ENCODE peak calls at places on chromosomes 5 and 9, in four cellular contexts. One of them, this sample, is unnamed.

GRCh38 chr5:113234546-113234945 is 200.2 kb downstream of the TSSK1B start:
- DNase-seq in neural progenitor cell: no peak
- DNase-seq in heart left ventricle: no peak
- DNase-seq in fibroblast of lung: no peak
- DNase-seq in this sample: no peak

GRCh38 chr5:135456238-135457099 is 4.3 kb upstream of the TIFAB start:
- DNase-seq in neural progenitor cell: no peak
- DNase-seq in heart left ventricle: no peak
- DNase-seq in fibroblast of lung: peak; percentile 35
- DNase-seq in this sample: peak; percentile 87

GRCh38 chr9:89277454-89277853 is 33.5 kb upstream of the CKS2 start:
- DNase-seq in neural progenitor cell: no peak
- DNase-seq in heart left ventricle: no peak
- DNase-seq in fibroblast of lung: peak; percentile 63
- DNase-seq in this sample: no peak

GRCh38 chr9:130058154-130058553 is 4.4 kb downstream of the GPR107 start:
- DNase-seq in neural progenitor cell: no peak
- DNase-seq in heart left ventricle: no peak
- DNase-seq in fibroblast of lung: no peak
- DNase-seq in this sample: no peak

GRCh38 chr9:6415266-6415665 is 2.3 kb downstream of the UHRF2 start:
- DNase-seq in neural progenitor cell: no peak
- DNase-seq in heart left ventricle: no peak
- DNase-seq in fibroblast of lung: no peak
- DNase-seq in this sample: no peak

GRCh38 chr9:10055886-10056395 is 556.9 kb downstream of the PTPRD start:
- DNase-seq in neural progenitor cell: no peak
- DNase-seq in heart left ventricle: no peak
- DNase-seq in fibroblast of lung: no peak
- DNase-seq in this sample: no peak

GRCh38 chr5:4700082-4700481 is 440.0 kb upstream of the ADAMTS16 start:
- DNase-seq in neural progenitor cell: peak; percentile 85
- DNase-seq in heart left ventricle: peak; percentile 63
- DNase-seq in fibroblast of lung: no peak
- DNase-seq in this sample: peak; percentile 50

GRCh38 chr5:6827815-6828214 is 114.6 kb downstream of the TENT4A start:
- DNase-seq in neural progenitor cell: no peak
- DNase-seq in heart left ventricle: no peak
- DNase-seq in fibroblast of lung: no peak
- DNase-seq in this sample: no peak

GRCh38 chr9:81534138-81534865 is 155.0 kb downstream of the TLE1 start:
- DNase-seq in neural progenitor cell: peak; percentile 17
- DNase-seq in heart left ventricle: no peak
- DNase-seq in fibroblast of lung: no peak
- DNase-seq in this sample: no peak

GRCh38 chr5:61866930-61867329 is 439.1 kb upstream of the KIF2A start:
- DNase-seq in neural progenitor cell: no peak
- DNase-seq in heart left ventricle: no peak
- DNase-seq in fibroblast of lung: peak; percentile 72
- DNase-seq in this sample: no peak

GRCh38 chr9:27625751-27626628 is 52.7 kb upstream of the C9orf72 start:
- DNase-seq in neural progenitor cell: no peak
- DNase-seq in heart left ventricle: no peak
- DNase-seq in fibroblast of lung: no peak
- DNase-seq in this sample: no peak

GRCh38 chr5:141692919-141693848 is 11.2 kb upstream of the ARAP3 start:
- DNase-seq in neural progenitor cell: peak; percentile 29
- DNase-seq in heart left ventricle: no peak
- DNase-seq in fibroblast of lung: peak; percentile 11
- DNase-seq in this sample: no peak

GRCh38 chr5:58891072-58891970 is 308.4 kb downstream of the RAB3C start:
- DNase-seq in neural progenitor cell: peak; percentile 75
- DNase-seq in heart left ventricle: peak; percentile 66
- DNase-seq in fibroblast of lung: peak; percentile 94
- DNase-seq in this sample: peak; percentile 91

GRCh38 chr9:34158362-34158869 is 20.4 kb upstream of the UBAP1 start:
- DNase-seq in neural progenitor cell: no peak
- DNase-seq in heart left ventricle: no peak
- DNase-seq in fibroblast of lung: peak; percentile 77
- DNase-seq in this sample: no peak

GRCh38 chr5:74031536-74031935 is 405.5 kb downstream of the ARHGEF28 start:
- DNase-seq in neural progenitor cell: peak; percentile 32
- DNase-seq in heart left ventricle: no peak
- DNase-seq in fibroblast of lung: no peak
- DNase-seq in this sample: no peak

GRCh38 chr5:180026320-180026719 is 45.2 kb downstream of the RNF130 start:
- DNase-seq in neural progenitor cell: no peak
- DNase-seq in heart left ventricle: peak; percentile 30
- DNase-seq in fibroblast of lung: peak; percentile 37
- DNase-seq in this sample: no peak

GRCh38 chr9:123044556-123044955 is 11.1 kb downstream of the GPR21 start:
- DNase-seq in neural progenitor cell: no peak
- DNase-seq in heart left ventricle: no peak
- DNase-seq in fibroblast of lung: peak; percentile 90
- DNase-seq in this sample: no peak

GRCh38 chr5:9324348-9325056 is 221.4 kb downstream of the SEMA5A start:
- DNase-seq in neural progenitor cell: no peak
- DNase-seq in heart left ventricle: no peak
- DNase-seq in fibroblast of lung: peak; percentile 61
- DNase-seq in this sample: no peak